ENCODE peak calls at places on chromosome 7, in ten cellular contexts. C is tibial artery, I is foreskin fibroblast, Q is endothelial cell, N is glutamatergic neuron, E is body of pancreas, J is chondrocyte, K is uterus, W is Calu3, M is choroid plexus epithelial cell. U is an unnamed sample.

GRCh38 chr7:148304456-148304855 is 286.1 kb upstream of the C7orf33 start:
- DNase-seq in Q (no peak), N (no peak), C (no peak), W (no peak), M (no peak), I (no peak), K (no peak), J (no peak), E (no peak), U (no peak)

GRCh38 chr7:132518102-132518838 is 58.0 kb downstream of the PLXNA4 start:
- DNase-seq in M (peak), W (peak), K (no peak), N (peak), Q (peak), J (no peak), E (no peak), I (peak), C (no peak), U (no peak)

GRCh38 chr7:9189683-9190082 is 756.3 kb downstream of the NXPH1 start:
- DNase-seq in I (no peak), J (peak), E (no peak), M (no peak), Q (no peak), K (no peak), W (no peak), C (no peak), N (peak), U (no peak)

GRCh38 chr7:122552769-122553168 is 146.1 kb downstream of the RNF133 start:
- DNase-seq in N (no peak), E (no peak), J (no peak), Q (no peak), W (no peak), M (no peak), C (no peak), K (no peak), I (no peak), U (no peak)

GRCh38 chr7:138116156-138116555 is 39.9 kb downstream of the AKR1D1 start:
- DNase-seq in J (no peak), E (no peak), I (no peak), N (no peak), M (peak), W (peak), K (no peak), C (no peak), Q (no peak), U (peak)

GRCh38 chr7:95596183-95597135 is at the start of gene PDK4:
- DNase-seq in N (peak), M (peak), J (no peak), K (peak), W (peak), Q (peak), E (peak), I (peak), C (peak), U (peak)

GRCh38 chr7:151793531-151793935 is 83.4 kb downstream of the PRKAG2 start:
- DNase-seq in I (no peak), W (no peak), E (peak), C (peak), J (peak), M (no peak), N (no peak), Q (no peak), K (no peak), U (no peak)

GRCh38 chr7:67105382-67105781 is 108.7 kb downstream of the TYW1 start:
- DNase-seq in Q (no peak), J (no peak), N (no peak), W (no peak), E (no peak), M (peak), C (no peak), K (no peak), I (no peak), U (no peak)

GRCh38 chr7:23343806-23344500 is 44.8 kb downstream of the MALSU1 start:
- DNase-seq in W (no peak), N (no peak), M (no peak), C (no peak), Q (no peak), K (no peak), E (no peak), I (no peak), J (no peak), U (no peak)

GRCh38 chr7:78448915-78449314 is 650.3 kb downstream of the PHTF2 start:
- DNase-seq in J (no peak), M (no peak), E (no peak), N (no peak), Q (no peak), C (no peak), W (no peak), K (no peak), I (no peak), U (no peak)

GRCh38 chr7:80288175-80289122 is 153.8 kb downstream of the GNAI1 start:
- DNase-seq in J (no peak), M (peak), E (peak), K (no peak), Q (peak), C (no peak), W (no peak), N (no peak), I (no peak), U (no peak)

GRCh38 chr7:119868387-119868786 is 404.6 kb upstream of the KCND2 start:
- DNase-seq in K (no peak), J (no peak), N (no peak), I (no peak), M (no peak), C (no peak), Q (no peak), W (no peak), E (no peak), U (no peak)

GRCh38 chr7:77466455-77466854 is 50.3 kb upstream of the GSAP start:
- DNase-seq in C (no peak), E (no peak), I (no peak), Q (no peak), N (no peak), M (no peak), W (no peak), K (no peak), J (no peak), U (no peak)

GRCh38 chr7:4189151-4189570 is 492.9 kb upstream of the FOXK1 start:
- DNase-seq in W (peak), E (peak), I (peak), Q (no peak), J (no peak), K (peak), C (peak), N (no peak), M (peak), U (no peak)

GRCh38 chr7:90580051-90580450 is 16.1 kb upstream of the CDK14 start:
- DNase-seq in Q (no peak), I (no peak), W (peak), N (no peak), M (no peak), C (no peak), E (no peak), J (no peak), K (no peak), U (no peak)

GRCh38 chr7:112362796-112363195 is 87.5 kb upstream of the IFRD1 start:
- DNase-seq in J (no peak), M (no peak), I (no peak), N (peak), C (no peak), K (no peak), W (no peak), E (no peak), Q (no peak), U (no peak)

GRCh38 chr7:130844811-130845580 is 111.0 kb upstream of the KLF14 start:
- DNase-seq in M (no peak), E (no peak), C (no peak), K (no peak), N (no peak), Q (no peak), W (peak), J (no peak), I (peak), U (peak)

GRCh38 chr7:142478479-142479220 is 220.8 kb upstream of the PRSS58 start:
- DNase-seq in M (peak), W (peak), E (peak), Q (peak), K (no peak), N (no peak), C (peak), I (peak), J (no peak), U (peak)

GRCh38 chr7:158317238-158318205 is 270.1 kb downstream of the PTPRN2 start:
- DNase-seq in C (no peak), K (no peak), N (peak), M (no peak), W (no peak), J (no peak), I (no peak), E (no peak), Q (no peak), U (no peak)
- TF ChIP-seq CTCF in C (no peak), K (no peak), N (no peak), M (no peak), W (no peak), J (no peak), I (no peak), E (no peak), Q (no peak), U (no peak)

GRCh38 chr7:207418-208127 is 15.2 kb downstream of the FAM20C start:
- DNase-seq in N (no peak), E (no peak), I (no peak), J (no peak), Q (peak), C (no peak), K (no peak), W (no peak), M (no peak), U (no peak)
- TF ChIP-seq CTCF in N (peak), E (no peak), I (peak), J (peak), Q (peak), C (no peak), K (no peak), W (no peak), M (peak), U (peak)

GRCh38 chr7:2760098-2760889 is 72.3 kb downstream of the AMZ1 start:
- DNase-seq in Q (peak), W (peak), N (peak), C (peak), K (peak), J (no peak), E (peak), M (peak), I (peak), U (no peak)
- TF ChIP-seq CTCF in Q (peak), W (no peak), N (peak), C (peak), K (peak), J (peak), E (peak), M (peak), I (peak), U (peak)

DNA sequence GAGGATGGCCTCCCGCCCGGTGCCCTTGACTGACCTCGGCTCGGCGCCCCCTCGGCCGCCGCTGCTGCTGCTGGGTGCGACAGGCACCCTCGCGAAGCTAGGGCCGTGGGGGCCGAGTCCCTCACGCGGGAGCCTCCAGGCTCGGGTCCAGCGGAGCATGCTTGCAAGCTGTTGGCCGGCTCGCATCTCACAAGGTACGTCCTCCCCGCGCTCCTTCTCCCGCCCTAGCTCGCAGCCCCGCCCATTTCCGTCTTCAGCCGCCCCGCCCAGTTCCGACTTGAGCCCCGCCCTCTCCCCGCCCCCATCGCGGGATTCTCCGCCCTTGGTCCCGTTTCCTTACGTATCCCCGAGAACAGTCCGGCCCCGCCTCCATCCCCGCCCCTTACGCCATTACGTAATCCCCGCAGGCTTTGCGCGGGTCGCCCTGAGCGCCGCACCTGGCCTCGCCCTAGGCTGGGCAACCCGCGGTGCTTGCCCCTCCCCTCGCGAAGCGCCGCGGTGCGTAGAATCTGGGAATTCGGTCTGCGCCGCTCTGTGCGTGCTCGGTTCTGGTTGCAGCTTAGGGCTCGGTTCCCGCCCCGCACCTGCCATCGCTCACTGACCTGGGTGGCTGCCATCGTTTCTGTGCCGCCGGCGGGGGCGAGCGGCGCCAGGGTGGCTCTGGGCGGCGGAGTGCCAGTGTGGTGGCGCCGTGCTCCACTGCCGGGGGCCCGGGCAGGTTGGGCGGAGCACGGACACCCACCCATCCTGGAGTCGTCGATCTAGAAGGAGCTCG is at the start of gene ABHD11:
- DNase-seq in I (peak), W (peak), J (peak), N (peak), Q (peak), K (peak), C (peak), E (peak), M (peak), U (peak)
- TF ChIP-seq CTCF in I (no peak), W (no peak), J (no peak), N (no peak), Q (no peak), K (peak), C (no peak), E (peak), M (no peak), U (no peak)

GRCh38 chr7:20651960-20652544 is 36.6 kb downstream of the ABCB5 start:
- DNase-seq in J (no peak), E (no peak), I (peak), N (no peak), Q (no peak), K (no peak), C (no peak), W (peak), M (peak), U (no peak)
- TF ChIP-seq CTCF in J (peak), E (peak), I (peak), N (peak), Q (peak), K (no peak), C (no peak), W (peak), M (peak), U (peak)

GRCh38 chr7:51786284-51786683 is 469.7 kb upstream of the COBL start:
- DNase-seq in N (no peak), E (no peak), Q (no peak), C (no peak), W (no peak), M (no peak), K (no peak), J (no peak), I (no peak), U (no peak)

GRCh38 chr7:51785806-51786205 is 469.2 kb upstream of the COBL start:
- DNase-seq in J (no peak), Q (no peak), W (no peak), N (peak), E (no peak), I (no peak), C (no peak), K (no peak), M (no peak), U (no peak)

GRCh38 chr7:51785171-51785570 is 468.6 kb upstream of the COBL start:
- DNase-seq in W (no peak), M (no peak), Q (no peak), J (no peak), K (no peak), C (no peak), E (no peak), N (no peak), I (no peak), U (no peak)

GRCh38 chr7:51789494-51789893 is 472.9 kb upstream of the COBL start:
- DNase-seq in C (no peak), E (no peak), N (no peak), Q (no peak), I (no peak), W (no peak), J (no peak), K (no peak), M (no peak), U (no peak)
- TF ChIP-seq CTCF in C (no peak), E (no peak), N (no peak), Q (no peak), I (no peak), W (peak), J (no peak), K (no peak), M (no peak), U (no peak)

GRCh38 chr7:32427769-32428291 is 62.4 kb downstream of the LSM5 start:
- DNase-seq in Q (peak), K (peak), W (peak), J (peak), I (peak), C (peak), M (peak), N (peak), E (peak), U (peak)
- TF ChIP-seq CTCF in Q (peak), K (no peak), W (peak), J (peak), I (peak), C (peak), M (peak), N (peak), E (peak), U (no peak)

DNA sequence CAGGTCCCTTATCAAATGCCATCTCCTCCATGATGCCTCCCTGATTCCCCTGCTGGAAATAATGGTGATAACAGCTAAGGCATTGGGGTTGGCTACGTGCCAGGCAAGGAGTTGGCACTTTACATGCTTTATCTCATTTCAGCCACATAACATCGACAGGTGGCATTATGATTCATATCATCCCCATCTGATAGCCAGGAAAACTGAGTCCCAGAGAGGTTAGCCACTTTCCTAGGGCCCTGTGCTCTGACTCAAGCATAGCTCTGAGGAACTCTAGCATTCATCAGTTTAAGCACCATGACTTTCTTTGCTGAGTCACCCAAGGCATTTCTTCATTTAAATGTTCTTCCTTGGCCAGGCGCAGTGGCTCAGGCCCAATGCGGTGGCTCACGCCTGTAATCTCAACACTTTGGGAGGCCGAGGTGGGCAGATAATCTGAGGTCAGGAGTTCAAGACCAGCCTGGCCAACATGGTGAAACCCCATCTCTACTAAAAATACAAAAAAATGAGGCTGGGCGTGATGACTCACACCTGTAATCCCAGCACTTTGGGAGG is 6.6 kb downstream of the LEP start:
- DNase-seq in N (no peak), E (no peak), C (no peak), M (peak), I (peak), J (peak), K (no peak), W (peak), Q (no peak), U (peak)
- TF ChIP-seq CTCF in N (no peak), E (no peak), C (no peak), M (no peak), I (no peak), J (no peak), K (no peak), W (no peak), Q (no peak), U (peak)

U was measured in HFFc6.